ENCODE peak calls at places on chromosomes 3 and 15, in eight cellular contexts. T is cardiac muscle cell; W is myocyte; F is activated effector memory CD4-positive, alpha-beta T cell treated with anti-CD3 and anti-CD28 coated beads, Interleukin-2, amount 50 U/mL, for 16 hours; U is AML-193; H is Calu3; Q is NCI-H2081 treated with DMSO at 0.1 percent for 48 hours; I is PC-3. K is an unnamed sample.

GRCh38 chr15:77004189-77004588 is 9.3 kb downstream of the PSTPIP1 start:
- DNase-seq in H (no peak), W (no peak), I (no peak), Q (no peak), F (no peak), T (no peak), U (peak), K (no peak)

GRCh38 chr15:60077581-60078359 is 73.7 kb downstream of the FOXB1 start:
- DNase-seq in T (no peak), Q (no peak), W (no peak), I (no peak), F (no peak), H (no peak), U (no peak), K (no peak)

GRCh38 chr3:126300761-126301481 is 56.3 kb downstream of the KLF15 start:
- DNase-seq in Q (no peak), F (no peak), T (no peak), H (no peak), W (no peak), I (no peak), U (no peak), K (no peak)

GRCh38 chr3:101675709-101676218 is 1.2 kb downstream of the ZBTB11 start:
- DNase-seq in U (no peak), H (peak), Q (no peak), I (peak), W (no peak), T (peak), F (peak), K (no peak)

GRCh38 chr15:66779331-66780009 is 77.4 kb downstream of the SMAD6 start:
- DNase-seq in T (no peak), F (no peak), I (no peak), W (no peak), Q (no peak), H (no peak), U (no peak), K (peak)

GRCh38 chr15:41630616-41631218 is 29.5 kb upstream of the MGA start:
- DNase-seq in T (no peak), H (no peak), Q (no peak), U (no peak), W (no peak), I (no peak), F (no peak), K (no peak)

GRCh38 chr3:161081675-161082462 is 23.3 kb downstream of the B3GALNT1 start:
- DNase-seq in F (no peak), Q (no peak), T (no peak), I (no peak), H (no peak), W (no peak), U (peak), K (no peak)

GRCh38 chr3:27749640-27750039 is 27.5 kb upstream of the EOMES start:
- DNase-seq in U (no peak), T (no peak), F (no peak), Q (no peak), I (no peak), W (no peak), H (no peak), K (no peak)

GRCh38 chr15:31437686-31438085 is 111.1 kb downstream of the KLF13 start:
- DNase-seq in U (no peak), Q (no peak), F (peak), W (no peak), T (no peak), I (no peak), H (no peak), K (no peak)

GRCh38 chr15:72751751-72752455 is 31.7 kb downstream of the ADPGK start:
- DNase-seq in W (no peak), U (peak), F (no peak), T (no peak), I (peak), Q (no peak), H (no peak), K (no peak)